ENCODE peak calls at places on chromosomes 6 and 20, in four cellular contexts. C is effector memory CD4-positive, alpha-beta T cell; V is EL; H is HL-60. Q is an unnamed sample.

GRCh38 chr6:137076277-137077068 is 31.7 kb upstream of the IL20RA start:
- DNase-seq in V (peak), C (peak), H (peak), Q (peak)

GRCh38 chr6:82568290-82568993 is 204.8 kb downstream of the TPBG start:
- DNase-seq in V (no peak), H (no peak), C (no peak), Q (no peak)

GRCh38 chr6:18352842-18353241 is 34.3 kb upstream of the RNF144B start:
- DNase-seq in V (no peak), C (no peak), H (no peak), Q (no peak)

GRCh38 chr6:45438849-45439406 is 61.2 kb upstream of the SUPT3H start:
- DNase-seq in V (peak), C (no peak), H (no peak), Q (no peak)

GRCh38 chr6:144582939-144583613 is 297.9 kb downstream of the UTRN start:
- DNase-seq in H (no peak), V (peak), C (no peak), Q (no peak)

GRCh38 chr6:16420715-16421461 is 182.5 kb downstream of the GMPR start:
- DNase-seq in V (peak), C (peak), H (no peak), Q (no peak)

GRCh38 chr6:158487495-158487894 is 72.4 kb upstream of the TMEM181 start:
- DNase-seq in V (peak), H (no peak), C (no peak), Q (no peak)

GRCh38 chr6:45640811-45641210 is 263.1 kb upstream of the SUPT3H start:
- DNase-seq in H (no peak), V (no peak), C (no peak), Q (no peak)

GRCh38 chr20:38617011-38617829 is 15.6 kb downstream of the ARHGAP40 start:
- DNase-seq in V (peak), H (no peak), C (no peak), Q (no peak)

GRCh38 chr6:87282743-87283142 is 39.6 kb upstream of the SMIM8 start:
- DNase-seq in H (no peak), V (no peak), C (no peak), Q (no peak)

GRCh38 chr6:2823104-2823850 is 18.4 kb downstream of the SERPINB1 start:
- DNase-seq in V (no peak), C (no peak), H (no peak), Q (no peak)

GRCh38 chr6:36054965-36055364 is 27.4 kb downstream of the MAPK14 start:
- DNase-seq in C (no peak), V (no peak), H (no peak), Q (no peak)

GRCh38 chr20:38706482-38706881 is 17.8 kb upstream of the SLC32A1 start:
- DNase-seq in H (no peak), C (no peak), V (no peak), Q (no peak)

GRCh38 chr20:2521369-2522305 is 12.9 kb upstream of the ZNF343 start:
- DNase-seq in H (no peak), C (no peak), V (peak), Q (no peak)

GRCh38 chr6:71512256-71512655 is 223.6 kb downstream of the OGFRL1 start:
- DNase-seq in C (no peak), H (no peak), V (no peak), Q (no peak)

GRCh38 chr20:33688938-33689424 is 2.8 kb upstream of the E2F1 start:
- DNase-seq in V (no peak), H (no peak), C (no peak), Q (no peak)

GRCh38 chr20:47356220-47356525 is 326 bp downstream of the ZMYND8 start:
- DNase-seq in H (no peak), C (no peak), V (no peak), Q (no peak)

Q was measured in iPS DF 19.7.